ENCODE peak calls at places on chromosomes 5 and 9, in eight cellular contexts. N is tibial artery; C is brain microvascular endothelial cell; O is D341Med; R is epithelial cell of esophagus; E is heart left ventricle; A is stimulated activated CD4-positive, alpha-beta T cell treated with anti-CD3 and anti-CD28 coated beads, Interleukin-2, amount 100 ng/mL, for 48 hours; B is pons. L is an unnamed sample.

GRCh38 chr5:157571357-157571827 is 4.2 kb downstream of the ADAM19 start:
- DNase-seq in N (no peak), C (peak; percentile 93), O (no peak), R (no peak), E (no peak), A (no peak), B (peak; percentile 79), L (no peak)

GRCh38 chr9:130898552-130898852 is 1.9 kb upstream of the QRFP start:
- DNase-seq in N (no peak), C (no peak), O (no peak), R (no peak), E (no peak), A (no peak), B (no peak), L (no peak)

GRCh38 chr5:76175051-76175666 is 92.0 kb downstream of the SV2C start:
- DNase-seq in N (no peak), C (peak; percentile 47), O (peak; percentile 65), R (peak; percentile 65), E (peak; percentile 13), A (peak; percentile 41), B (peak; percentile 64), L (peak; percentile 62)

GRCh38 chr9:96420468-96421219 is 2.5 kb upstream of the ZNF367 start:
- DNase-seq in N (peak; percentile 77), C (peak; percentile 89), O (no peak), R (peak; percentile 95), E (peak; percentile 59), A (peak; percentile 22), B (peak; percentile 54), L (no peak)

GRCh38 chr5:132211787-132212186 is 15.9 kb downstream of the P4HA2 start:
- DNase-seq in N (peak; percentile 61), C (no peak), O (no peak), R (no peak), E (peak; percentile 64), A (no peak), B (no peak), L (no peak)

GRCh38 chr5:150343994-150344393 is 13.5 kb upstream of the TCOF1 start:
- DNase-seq in N (no peak), C (no peak), O (no peak), R (no peak), E (no peak), A (no peak), B (no peak), L (no peak)

GRCh38 chr5:57171818-57172465 is 1.9 kb upstream of the GPBP1 start:
- DNase-seq in N (no peak), C (no peak), O (no peak), R (peak; percentile 84), E (no peak), A (peak; percentile 23), B (peak; percentile 34), L (no peak)

GRCh38 chr5:132457371-132458225 is 33.0 kb downstream of the IRF1 start:
- DNase-seq in N (peak; percentile 65), C (peak; percentile 41), O (no peak), R (peak; percentile 43), E (no peak), A (no peak), B (no peak), L (no peak)

GRCh38 chr5:150671509-150672236 is 10.6 kb downstream of the MYOZ3 start:
- DNase-seq in N (peak; percentile 66), C (no peak), O (no peak), R (no peak), E (peak; percentile 23), A (peak; percentile 12), B (no peak), L (no peak)

GRCh38 chr9:134321957-134322741 is 4.1 kb upstream of the RXRA start:
- DNase-seq in N (peak; percentile 60), C (no peak), O (no peak), R (no peak), E (no peak), A (no peak), B (no peak), L (no peak)

GRCh38 chr9:19376931-19377330 is 3.1 kb downstream of the RPS6 start:
- DNase-seq in N (no peak), C (no peak), O (no peak), R (no peak), E (no peak), A (no peak), B (no peak), L (no peak)

GRCh38 chr9:81759680-81760215 is 70.4 kb upstream of the TLE1 start:
- DNase-seq in N (no peak), C (peak; percentile 98), O (no peak), R (peak; percentile 78), E (no peak), A (no peak), B (no peak), L (no peak)

GRCh38 chr9:96038271-96038670 is 162.8 kb downstream of the ERCC6L2 start:
- DNase-seq in N (no peak), C (no peak), O (no peak), R (no peak), E (no peak), A (no peak), B (no peak), L (no peak)